ENCODE peak calls at places on chromosome 4, in nine cellular contexts. S, J, H, V, O, E, Z, I and W are unnamed samples.

GRCh38 chr4:42843694-42844093 is 48.8 kb upstream of the GRXCR1 start:
- DNase-seq in S (no peak), J (no peak), H (no peak), V (no peak), O (no peak), E (no peak), Z (no peak), I (no peak), W (no peak)

GRCh38 chr4:48290146-48290772 is 20.6 kb upstream of the TEC start:
- DNase-seq in S (no peak), J (no peak), H (peak), V (no peak), O (peak), E (peak), Z (no peak), I (peak), W (peak)

GRCh38 chr4:110823251-110823650 is 200.4 kb upstream of the PITX2 start:
- DNase-seq in S (no peak), J (no peak), H (no peak), V (no peak), O (no peak), E (no peak), Z (no peak), I (no peak), W (no peak)

GRCh38 chr4:147828361-147828760 is 96.5 kb downstream of the ARHGAP10 start:
- DNase-seq in S (no peak), J (no peak), H (no peak), V (no peak), O (no peak), E (no peak), Z (no peak), I (no peak), W (no peak)

GRCh38 chr4:1872918-1873269 is 1.7 kb downstream of the NSD2 start:
- DNase-seq in S (no peak), J (no peak), H (no peak), V (no peak), O (no peak), E (no peak), Z (no peak), I (no peak), W (no peak)

GRCh38 chr4:8591626-8592365 is 769 bp upstream of the CPZ start:
- DNase-seq in S (no peak), J (no peak), H (no peak), V (no peak), O (no peak), E (no peak), Z (no peak), I (no peak), W (no peak)

GRCh38 chr4:127870688-127871087 is 10.0 kb upstream of the PLK4 start:
- DNase-seq in S (no peak), J (no peak), H (peak), V (no peak), O (peak), E (no peak), Z (no peak), I (no peak), W (no peak)

GRCh38 chr4:134687646-134688628 is 486.3 kb upstream of the PABPC4L start:
- DNase-seq in S (no peak), J (no peak), H (no peak), V (no peak), O (peak), E (no peak), Z (no peak), I (no peak), W (no peak)

GRCh38 chr4:10856271-10856670 is 171.7 kb upstream of the CLNK start:
- DNase-seq in S (no peak), J (no peak), H (no peak), V (no peak), O (no peak), E (no peak), Z (no peak), I (no peak), W (no peak)

GRCh38 chr4:20395160-20395773 is 143.6 kb downstream of the SLIT2 start:
- DNase-seq in S (peak), J (no peak), H (peak), V (no peak), O (peak), E (peak), Z (no peak), I (peak), W (peak)

GRCh38 chr4:110200673-110201072 is 2.3 kb upstream of the ELOVL6 start:
- DNase-seq in S (no peak), J (no peak), H (no peak), V (no peak), O (no peak), E (no peak), Z (no peak), I (peak), W (no peak)

GRCh38 chr4:83629945-83630684 is 94.2 kb downstream of the GPAT3 start:
- DNase-seq in S (peak), J (peak), H (peak), V (no peak), O (peak), E (no peak), Z (no peak), I (no peak), W (peak)

GRCh38 chr4:121594796-121595526 is 101.8 kb downstream of the ANXA5 start:
- DNase-seq in S (no peak), J (peak), H (no peak), V (no peak), O (no peak), E (no peak), Z (no peak), I (no peak), W (no peak)

GRCh38 chr4:7988437-7988836 is 48.8 kb upstream of the AFAP1 start:
- DNase-seq in S (no peak), J (no peak), H (no peak), V (no peak), O (no peak), E (no peak), Z (no peak), I (no peak), W (no peak)

GRCh38 chr4:65467280-65467679 is 203.0 kb downstream of the EPHA5 start:
- DNase-seq in S (no peak), J (no peak), H (no peak), V (no peak), O (no peak), E (no peak), Z (no peak), I (no peak), W (no peak)

GRCh38 chr4:125085-125820 is 952 bp downstream of the ZNF718 start:
- DNase-seq in S (peak), J (no peak), H (peak), V (no peak), O (peak), E (peak), Z (no peak), I (no peak), W (peak)

GRCh38 chr4:134028411-134028810 is 173.2 kb downstream of the PABPC4L start:
- DNase-seq in S (no peak), J (no peak), H (no peak), V (no peak), O (no peak), E (no peak), Z (no peak), I (no peak), W (no peak)

GRCh38 chr4:105060628-105061027 is 86.0 kb upstream of the TET2 start:
- DNase-seq in S (no peak), J (no peak), H (no peak), V (no peak), O (no peak), E (no peak), Z (peak), I (no peak), W (no peak)

GRCh38 chr4:41525129-41525528 is 12.8 kb upstream of the LIMCH1 start:
- DNase-seq in S (no peak), J (no peak), H (no peak), V (peak), O (no peak), E (no peak), Z (no peak), I (no peak), W (no peak)

GRCh38 chr4:40719008-40719623 is 30.6 kb upstream of the NSUN7 start:
- DNase-seq in S (no peak), J (no peak), H (peak), V (no peak), O (peak), E (no peak), Z (peak), I (peak), W (no peak)

GRCh38 chr4:8647626-8648025 is 55.1 kb downstream of the CPZ start:
- DNase-seq in S (peak), J (peak), H (no peak), V (no peak), O (no peak), E (peak), Z (no peak), I (no peak), W (no peak)

GRCh38 chr4:153243464-153243863 is 39.2 kb downstream of the TRIM2 start:
- DNase-seq in S (no peak), J (no peak), H (no peak), V (no peak), O (no peak), E (no peak), Z (no peak), I (no peak), W (no peak)

GRCh38 chr4:121977251-121978168 is 25.6 kb upstream of the TRPC3 start:
- DNase-seq in S (no peak), J (no peak), H (no peak), V (no peak), O (peak), E (no peak), Z (peak), I (no peak), W (no peak)

GRCh38 chr4:85489273-85489672 is 14.3 kb downstream of the ARHGAP24 start:
- DNase-seq in S (no peak), J (no peak), H (no peak), V (no peak), O (no peak), E (no peak), Z (no peak), I (no peak), W (no peak)

GRCh38 chr4:103150677-103151076 is 47.5 kb downstream of the CENPE start:
- DNase-seq in S (no peak), J (no peak), H (no peak), V (no peak), O (no peak), E (no peak), Z (no peak), I (no peak), W (no peak)

GRCh38 chr4:182179105-182179504 is 64.1 kb upstream of the TENM3 start:
- DNase-seq in S (no peak), J (no peak), H (no peak), V (no peak), O (no peak), E (no peak), Z (no peak), I (no peak), W (no peak)

GRCh38 chr4:101421393-101421792 is 74.1 kb upstream of the PPP3CA start:
- DNase-seq in S (no peak), J (no peak), H (no peak), V (no peak), O (no peak), E (no peak), Z (no peak), I (no peak), W (no peak)

GRCh38 chr4:145339075-145339725 is 142.5 kb upstream of the SMAD1 start:
- DNase-seq in S (no peak), J (no peak), H (no peak), V (no peak), O (no peak), E (no peak), Z (no peak), I (no peak), W (no peak)

GRCh38 chr4:89001647-89002518 is 55.1 kb downstream of the FAM13A start:
- DNase-seq in S (no peak), J (no peak), H (no peak), V (no peak), O (no peak), E (no peak), Z (no peak), I (no peak), W (no peak)

GRCh38 chr4:165709526-165709925 is 163.5 kb upstream of the TLL1 start:
- DNase-seq in S (no peak), J (no peak), H (no peak), V (no peak), O (no peak), E (no peak), Z (no peak), I (no peak), W (no peak)

GRCh38 chr4:827209-828081 is 1.5 kb upstream of the CPLX1 start:
- DNase-seq in S (no peak), J (peak), H (no peak), V (no peak), O (no peak), E (no peak), Z (no peak), I (no peak), W (no peak)

GRCh38 chr4:21901281-21901680 is 47.3 kb downstream of the KCNIP4 start:
- DNase-seq in S (no peak), J (no peak), H (no peak), V (no peak), O (no peak), E (no peak), Z (no peak), I (no peak), W (no peak)

GRCh38 chr4:123396294-123397275 is at the start of gene SPRY1:
- DNase-seq in S (peak), J (peak), H (peak), V (peak), O (peak), E (peak), Z (peak), I (peak), W (peak)
- TF ChIP-seq POLR2A in S (no peak), J (peak), H (no peak), V (peak), O (no peak), E (peak), Z (no peak), I (peak), W (peak)

DNA sequence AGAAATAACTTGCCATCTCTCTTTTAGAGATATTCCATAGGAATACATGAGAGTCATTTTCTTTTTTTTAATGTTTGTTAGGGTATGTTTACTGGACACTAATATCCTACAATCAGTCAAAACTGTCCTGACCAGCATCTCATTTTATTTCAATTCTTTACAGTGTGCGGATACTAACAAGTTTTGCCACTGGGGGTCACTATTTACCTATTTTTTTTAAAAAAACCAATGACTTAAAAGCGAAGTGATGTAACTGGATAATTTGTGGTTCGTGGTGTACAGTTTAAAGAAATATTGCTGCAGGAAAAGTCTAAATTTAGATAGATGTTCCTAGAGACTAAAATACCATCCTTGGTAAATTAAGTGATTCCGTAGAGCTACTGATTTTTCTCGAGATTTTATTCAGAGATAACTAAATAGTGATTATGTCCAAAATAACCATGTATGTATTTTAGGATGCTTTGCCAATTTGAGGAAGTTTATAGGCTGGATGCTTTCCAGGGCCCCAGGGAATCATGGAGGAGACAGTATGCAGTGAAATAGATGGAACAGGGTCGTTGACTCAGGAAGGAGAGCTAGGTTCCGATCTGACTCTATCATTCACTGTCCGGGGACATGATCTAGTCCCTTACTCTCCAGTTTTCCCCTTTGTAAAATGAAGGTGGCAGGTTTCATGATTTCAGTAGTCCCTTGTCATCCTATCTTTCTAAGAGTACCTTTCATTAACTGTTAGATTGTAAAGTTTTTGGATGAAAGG is 34.0 kb upstream of the GNPDA2 start:
- DNase-seq in S (no peak), J (no peak), H (peak), V (no peak), O (no peak), E (no peak), Z (no peak), I (peak), W (no peak)
- TF ChIP-seq EP300 in S (no peak), J (no peak), H (no peak), V (no peak), O (no peak), E (no peak), Z (no peak), I (no peak), W (no peak)

DNA sequence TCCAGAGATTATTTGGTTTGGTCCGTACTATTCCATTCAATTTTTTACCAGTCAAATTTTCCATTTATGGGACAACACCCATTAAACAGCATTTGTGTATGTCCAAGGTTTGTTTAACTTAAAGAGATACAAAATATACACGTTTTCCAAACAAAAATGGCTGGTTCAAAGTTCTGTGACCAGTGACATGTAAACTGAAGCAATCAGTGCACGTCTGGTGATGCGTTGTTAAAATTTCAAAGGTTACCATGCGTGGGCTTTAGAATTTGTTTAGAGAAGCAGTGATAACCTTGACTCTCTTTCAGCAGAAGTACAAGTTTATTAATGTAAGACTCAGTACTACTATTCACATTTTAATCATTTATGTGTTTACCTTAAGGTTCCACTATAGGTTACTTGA is 25.2 kb upstream of the ALB start:
- DNase-seq in S (no peak), J (no peak), H (no peak), V (no peak), O (no peak), E (no peak), Z (no peak), I (peak), W (no peak)
- TF ChIP-seq POLR2AphosphoS5 in S (no peak), J (no peak), H (no peak), V (no peak), O (no peak), E (no peak), Z (no peak), I (no peak), W (no peak)

DNA sequence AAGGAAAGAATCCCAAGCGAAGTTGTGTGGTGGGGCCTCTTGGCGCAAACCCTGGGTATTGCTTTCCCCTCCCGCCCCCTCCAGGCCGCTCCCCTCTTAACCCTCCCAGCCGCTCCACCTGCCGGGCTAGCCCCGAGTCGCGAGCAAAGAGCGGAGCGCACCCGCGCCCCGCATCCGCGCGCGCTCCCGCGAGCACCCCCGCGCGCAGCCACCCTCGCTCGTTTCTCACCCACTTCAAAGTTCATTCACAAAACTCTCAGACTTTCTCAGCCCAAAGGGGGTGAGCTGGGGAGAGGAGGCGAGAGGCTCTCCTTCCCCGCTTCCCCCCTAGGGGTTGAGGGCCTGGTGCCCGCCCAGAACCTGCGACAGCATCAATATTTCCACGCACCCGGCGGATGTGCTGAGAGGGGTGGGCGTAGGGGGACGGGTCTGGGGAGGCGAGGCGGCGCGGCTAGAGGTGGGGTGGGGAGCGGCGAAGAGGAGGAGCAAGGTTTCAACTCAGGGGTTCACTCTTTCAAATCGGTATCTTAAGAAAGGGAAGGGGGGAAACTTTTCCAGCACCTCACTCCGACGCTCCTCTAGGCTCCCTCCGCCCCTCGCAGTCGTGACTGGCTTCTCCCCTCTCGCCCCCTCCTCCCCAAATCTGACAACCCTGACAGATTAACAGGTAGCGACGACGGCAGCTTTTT is 1.8 kb downstream of the MAML3 start:
- DNase-seq in S (peak), J (peak), H (peak), V (peak), O (peak), E (peak), Z (no peak), I (no peak), W (peak)
- TF ChIP-seq POLR2A in S (no peak), J (peak), H (no peak), V (no peak), O (no peak), E (no peak), Z (no peak), I (no peak), W (peak)

GRCh38 chr4:106583567-106583966 is 215.0 kb upstream of the GIMD1 start:
- DNase-seq in S (no peak), J (no peak), H (no peak), V (no peak), O (no peak), E (no peak), Z (no peak), I (no peak), W (no peak)

GRCh38 chr4:106587558-106587957 is 219.0 kb upstream of the GIMD1 start:
- DNase-seq in S (no peak), J (no peak), H (no peak), V (no peak), O (no peak), E (no peak), Z (no peak), I (no peak), W (no peak)

GRCh38 chr4:106584590-106584989 is 216.0 kb upstream of the GIMD1 start:
- DNase-seq in S (no peak), J (no peak), H (no peak), V (no peak), O (no peak), E (no peak), Z (no peak), I (no peak), W (no peak)

GRCh38 chr4:106583108-106583507 is 214.5 kb upstream of the GIMD1 start:
- DNase-seq in S (no peak), J (no peak), H (no peak), V (no peak), O (no peak), E (no peak), Z (no peak), I (no peak), W (no peak)

GRCh38 chr4:106585920-106586349 is 217.4 kb upstream of the GIMD1 start:
- DNase-seq in S (no peak), J (no peak), H (no peak), V (no peak), O (no peak), E (no peak), Z (no peak), I (no peak), W (no peak)
- TF ChIP-seq EP300 in S (no peak), J (no peak), H (no peak), V (no peak), O (no peak), E (no peak), Z (no peak), I (no peak), W (no peak)